ENCODE peak calls at places on chromosomes 3 and 15, in six cellular contexts. T, M, L, Y, J and Z are unnamed samples.

GRCh38 chr3:177596248-177596821 is 399.1 kb upstream of the TBL1XR1 start:
- DNase-seq in T (no peak), M (no peak), L (no peak), Y (no peak), J (no peak), Z (no peak)

GRCh38 chr15:101313041-101313761 is 18.2 kb upstream of the SNRPA1 start:
- DNase-seq in T (no peak), M (no peak), L (no peak), Y (no peak), J (no peak), Z (no peak)

GRCh38 chr15:22989576-22990477 is 9.7 kb upstream of the CYFIP1 start:
- DNase-seq in T (no peak), M (no peak), L (no peak), Y (no peak), J (no peak), Z (no peak)

GRCh38 chr3:58250093-58250707 is 12.6 kb downstream of the ABHD6 start:
- DNase-seq in T (no peak), M (no peak), L (no peak), Y (no peak), J (no peak), Z (no peak)

GRCh38 chr3:143002083-143002712 is 828 bp downstream of the U2SURP start:
- DNase-seq in T (no peak), M (peak), L (peak), Y (no peak), J (no peak), Z (no peak)

GRCh38 chr3:69209413-69209812 is 87.0 kb upstream of the LMOD3 start:
- DNase-seq in T (no peak), M (no peak), L (no peak), Y (no peak), J (no peak), Z (no peak)

GRCh38 chr3:69012111-69012835 is 1.2 kb downstream of the EOGT start:
- DNase-seq in T (peak), M (peak), L (no peak), Y (peak), J (peak), Z (no peak)

GRCh38 chr15:22895465-22896190 is 57.2 kb downstream of the NIPA2 start:
- DNase-seq in T (no peak), M (peak), L (no peak), Y (peak), J (no peak), Z (no peak)

GRCh38 chr15:82176528-82176927 is 86.0 kb downstream of the EFL1 start:
- DNase-seq in T (no peak), M (no peak), L (no peak), Y (no peak), J (no peak), Z (no peak)

GRCh38 chr3:4504340-4505261 is 11.5 kb downstream of the ITPR1 start:
- DNase-seq in T (no peak), M (no peak), L (peak), Y (no peak), J (no peak), Z (no peak)

GRCh38 chr3:77420316-77420715 is 380.4 kb downstream of the ROBO2 start:
- DNase-seq in T (no peak), M (no peak), L (no peak), Y (no peak), J (no peak), Z (no peak)

GRCh38 chr3:16801223-16801622 is 83.5 kb upstream of the PLCL2 start:
- DNase-seq in T (no peak), M (no peak), L (peak), Y (no peak), J (no peak), Z (no peak)

GRCh38 chr3:57757642-57758297 is 1.7 kb downstream of the SLMAP start:
- DNase-seq in T (no peak), M (peak), L (no peak), Y (peak), J (peak), Z (no peak)

GRCh38 chr3:44892689-44893088 is 18.3 kb downstream of the TGM4 start:
- DNase-seq in T (no peak), M (peak), L (no peak), Y (no peak), J (no peak), Z (no peak)

GRCh38 chr3:180085122-180085710 is 48.5 kb upstream of the PEX5L start:
- DNase-seq in T (peak), M (no peak), L (no peak), Y (no peak), J (no peak), Z (no peak)

GRCh38 chr3:11236588-11237461 is 35.4 kb upstream of the ATG7 start:
- DNase-seq in T (peak), M (peak), L (no peak), Y (peak), J (peak), Z (peak)

GRCh38 chr3:45760878-45761711 is 35.2 kb downstream of the SLC6A20 start:
- DNase-seq in T (no peak), M (peak), L (peak), Y (no peak), J (peak), Z (peak)

GRCh38 chr3:146865175-146865755 is 260.1 kb upstream of the PLSCR5 start:
- DNase-seq in T (no peak), M (no peak), L (no peak), Y (no peak), J (no peak), Z (peak)

GRCh38 chr15:73335471-73335870 is 33.3 kb downstream of the HCN4 start:
- DNase-seq in T (peak), M (no peak), L (no peak), Y (no peak), J (no peak), Z (no peak)

GRCh38 chr3:188656196-188656982 is 502.4 kb downstream of the LPP start:
- DNase-seq in T (no peak), M (peak), L (no peak), Y (no peak), J (no peak), Z (no peak)

GRCh38 chr15:70152070-70152480 is 54.4 kb upstream of the TLE3 start:
- DNase-seq in T (no peak), M (peak), L (no peak), Y (no peak), J (peak), Z (peak)

GRCh38 chr15:71103102-71103676 is 12.1 kb upstream of the THSD4 start:
- DNase-seq in T (no peak), M (peak), L (no peak), Y (no peak), J (peak), Z (no peak)

GRCh38 chr15:71051539-71051938 is 63.7 kb upstream of the THSD4 start:
- DNase-seq in T (no peak), M (peak), L (no peak), Y (no peak), J (no peak), Z (no peak)

GRCh38 chr15:36992454-36992853 is 107.9 kb downstream of the MEIS2 start:
- DNase-seq in T (no peak), M (no peak), L (no peak), Y (no peak), J (no peak), Z (no peak)

GRCh38 chr3:67362686-67363085 is 291.7 kb downstream of the SUCLG2 start:
- DNase-seq in T (no peak), M (peak), L (no peak), Y (no peak), J (no peak), Z (no peak)

GRCh38 chr3:190097617-190098016 is 23.1 kb downstream of the P3H2 start:
- DNase-seq in T (no peak), M (no peak), L (no peak), Y (no peak), J (peak), Z (peak)

GRCh38 chr3:187628169-187628568 is 42.0 kb downstream of the SST start:
- DNase-seq in T (no peak), M (no peak), L (no peak), Y (no peak), J (no peak), Z (no peak)

GRCh38 chr15:82823049-82823448 is 13.6 kb downstream of the WHAMM start:
- DNase-seq in T (no peak), M (no peak), L (no peak), Y (no peak), J (no peak), Z (no peak)

GRCh38 chr15:88954431-88955277 is 41.5 kb upstream of the MFGE8 start:
- DNase-seq in T (no peak), M (no peak), L (no peak), Y (no peak), J (no peak), Z (peak)

GRCh38 chr3:177453087-177453844 is 256.0 kb upstream of the TBL1XR1 start:
- DNase-seq in T (no peak), M (no peak), L (no peak), Y (no peak), J (no peak), Z (no peak)

GRCh38 chr15:67066041-67067021 is 929 bp downstream of the SMAD3 start:
- DNase-seq in T (no peak), M (peak), L (no peak), Y (peak), J (peak), Z (peak)

GRCh38 chr3:112200317-112200666 is 67.2 kb upstream of the GCSAM start:
- DNase-seq in T (no peak), M (no peak), L (no peak), Y (no peak), J (no peak), Z (no peak)

GRCh38 chr3:112197131-112197530 is 64.1 kb upstream of the GCSAM start:
- DNase-seq in T (no peak), M (no peak), L (no peak), Y (no peak), J (no peak), Z (no peak)

DNA sequence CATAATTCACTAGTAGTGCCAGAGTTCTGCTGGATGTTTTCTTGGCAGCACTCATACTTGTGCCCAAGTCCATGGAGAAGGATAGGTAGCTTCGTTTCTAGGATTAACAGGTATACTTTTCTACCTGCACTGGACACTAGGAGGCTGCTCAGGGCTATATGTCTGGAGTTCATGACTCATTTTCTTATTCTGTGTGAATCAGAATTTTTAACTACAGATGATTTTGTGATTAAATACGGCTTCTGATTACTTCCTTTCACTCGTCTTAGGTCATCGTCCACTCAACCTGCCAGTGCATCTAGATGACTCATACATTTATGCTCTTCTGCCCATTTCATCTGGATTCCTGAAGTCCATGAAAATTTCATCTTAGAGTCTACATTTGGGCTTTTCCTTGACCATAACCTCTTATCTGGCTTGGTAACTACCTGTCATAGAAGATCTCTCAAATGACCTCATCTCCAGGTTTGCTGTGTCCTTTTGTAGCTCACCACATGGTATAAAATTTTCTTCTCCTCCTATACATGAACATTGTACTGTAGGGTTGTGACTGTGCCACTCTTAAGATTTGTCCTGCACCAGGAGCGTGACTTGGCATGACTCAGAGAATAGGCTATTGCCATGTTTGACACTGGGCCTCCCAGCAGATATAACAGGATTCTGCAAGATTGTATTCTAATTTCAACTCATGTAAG is 66.7 kb upstream of the GCSAM start:
- DNase-seq in T (no peak), M (peak), L (no peak), Y (no peak), J (no peak), Z (no peak)
- TF ChIP-seq CTCF in T (no peak), M (no peak), L (no peak), Y (no peak), J (no peak), Z (no peak)

GRCh38 chr15:30905821-30906220 is 2.1 kb downstream of the FAN1 start:
- DNase-seq in T (no peak), M (peak), L (no peak), Y (no peak), J (no peak), Z (no peak)

GRCh38 chr15:30901889-30902288 is 1.8 kb upstream of the FAN1 start:
- DNase-seq in T (no peak), M (no peak), L (no peak), Y (no peak), J (no peak), Z (no peak)

GRCh38 chr15:30904812-30905211 is 1.1 kb downstream of the FAN1 start:
- DNase-seq in T (no peak), M (no peak), L (no peak), Y (no peak), J (no peak), Z (no peak)

GRCh38 chr15:30906366-30906765 is 2.7 kb downstream of the FAN1 start:
- DNase-seq in T (no peak), M (no peak), L (no peak), Y (no peak), J (no peak), Z (no peak)

GRCh38 chr15:30903497-30904187 is at the start of gene FAN1:
- DNase-seq in T (peak), M (peak), L (no peak), Y (peak), J (peak), Z (peak)
- TF ChIP-seq CTCF in T (no peak), M (no peak), L (no peak), Y (no peak), J (no peak), Z (no peak)

GRCh38 chr3:52154135-52155094 is at the start of gene POC1A:
- DNase-seq in T (peak), M (peak), L (peak), Y (peak), J (peak), Z (peak)
- TF ChIP-seq CTCF in T (peak), M (no peak), L (no peak), Y (no peak), J (peak), Z (peak)

GRCh38 chr15:24856397-24857093 is 98.2 kb upstream of the SNRPN start:
- DNase-seq in T (no peak), M (peak), L (no peak), Y (no peak), J (peak), Z (peak)
- TF ChIP-seq CTCF in T (no peak), M (no peak), L (no peak), Y (no peak), J (no peak), Z (no peak)

GRCh38 chr3:154745122-154745521 is 315.1 kb upstream of the GPR149 start:
- DNase-seq in T (no peak), M (no peak), L (no peak), Y (no peak), J (no peak), Z (no peak)

GRCh38 chr3:154743418-154743817 is 313.4 kb upstream of the GPR149 start:
- DNase-seq in T (no peak), M (no peak), L (no peak), Y (no peak), J (no peak), Z (no peak)

GRCh38 chr3:154749514-154749913 is 319.5 kb upstream of the GPR149 start:
- DNase-seq in T (no peak), M (no peak), L (no peak), Y (no peak), J (no peak), Z (no peak)

DNA sequence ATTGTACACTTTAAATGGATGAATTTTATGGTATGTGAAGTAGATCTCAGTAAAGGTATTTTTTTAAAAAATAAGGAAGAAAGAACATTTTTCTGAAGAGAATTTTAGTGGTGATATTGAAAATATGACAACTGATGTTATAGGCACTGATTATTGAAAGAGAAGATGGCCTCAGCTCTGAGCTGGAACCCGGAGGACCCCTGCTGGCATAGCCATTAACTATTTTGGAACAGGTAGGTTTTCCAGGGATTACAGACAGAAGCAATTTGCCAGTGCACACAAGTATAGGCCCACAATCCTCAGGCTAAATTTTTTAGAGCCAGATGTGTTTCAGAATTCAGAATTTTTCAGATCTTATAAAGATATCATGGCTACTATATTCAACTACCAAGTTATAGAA is 315.9 kb upstream of the GPR149 start:
- DNase-seq in T (no peak), M (no peak), L (no peak), Y (no peak), J (no peak), Z (no peak)
- TF ChIP-seq CTCF in T (no peak), M (no peak), L (no peak), Y (no peak), J (no peak), Z (no peak)

GRCh38 chr15:31408724-31409123 is 82.1 kb downstream of the KLF13 start:
- DNase-seq in T (no peak), M (no peak), L (no peak), Y (no peak), J (no peak), Z (no peak)

GRCh38 chr15:31403606-31404005 is 77.0 kb downstream of the KLF13 start:
- DNase-seq in T (no peak), M (peak), L (no peak), Y (no peak), J (no peak), Z (no peak)

GRCh38 chr15:31402511-31403056 is 75.9 kb downstream of the KLF13 start:
- DNase-seq in T (no peak), M (peak), L (no peak), Y (no peak), J (no peak), Z (peak)

GRCh38 chr15:31403096-31403495 is 76.5 kb downstream of the KLF13 start:
- DNase-seq in T (no peak), M (peak), L (no peak), Y (no peak), J (no peak), Z (no peak)

GRCh38 chr15:31405200-31405929 is 78.7 kb downstream of the KLF13 start:
- DNase-seq in T (no peak), M (peak), L (peak), Y (no peak), J (no peak), Z (no peak)
- TF ChIP-seq CTCF in T (no peak), M (no peak), L (no peak), Y (no peak), J (no peak), Z (no peak)

DNA sequence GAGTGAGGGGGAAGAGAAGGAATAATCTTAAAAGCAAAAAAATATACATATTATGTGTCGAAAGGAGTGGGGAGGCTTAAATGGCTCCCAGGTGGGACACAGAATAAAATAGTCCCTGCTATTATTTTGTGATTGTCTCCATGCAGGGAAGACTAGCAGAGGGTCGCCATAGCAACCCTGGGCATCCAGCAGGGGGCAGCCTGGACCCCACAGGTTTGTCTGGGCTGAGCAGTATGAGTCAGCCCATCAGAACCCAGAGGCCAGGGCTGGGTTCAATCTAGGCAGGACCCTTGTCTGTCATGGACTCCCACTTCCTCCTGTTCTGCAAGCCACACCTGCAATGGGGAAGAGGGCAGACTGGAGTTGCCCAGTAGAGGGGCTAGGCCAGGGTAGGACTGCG is 17.6 kb upstream of the LINGO1 start:
- DNase-seq in T (no peak), M (no peak), L (peak), Y (no peak), J (peak), Z (peak)
- TF ChIP-seq CTCF in T (no peak), M (peak), L (no peak), Y (no peak), J (peak), Z (peak)